ENCODE peak calls at places on chromosomes 2 and 18, in eight cellular contexts. J is bronchial epithelial cell, C is fibroblast of the aortic adventitia, M is fibroblast of mammary gland, K is B cell, Y is stomach, U is adrenal gland, Z is choroid plexus epithelial cell. L is an unnamed sample.

GRCh38 chr2:20524412-20525040 is 77.7 kb downstream of the RHOB start:
- DNase-seq in C (no peak), Z (no peak), K (peak; percentile 69), Y (no peak), J (no peak), M (peak; percentile 39), U (peak; percentile 77), L (no peak)

GRCh38 chr18:48915621-48916425 is 34.9 kb downstream of the SMAD7 start:
- DNase-seq in Z (no peak), M (no peak), J (no peak), Y (no peak), U (no peak), C (peak; percentile 66), K (no peak), L (no peak)

GRCh38 chr18:47756364-47757016 is 174.0 kb downstream of the SMAD2 start:
- DNase-seq in Z (peak; percentile 73), U (peak; percentile 71), Y (peak; percentile 74), M (peak; percentile 42), K (peak; percentile 53), J (peak; percentile 41), C (peak; percentile 44), L (peak; percentile 56)

GRCh38 chr18:36130039-36130831 is 536 bp downstream of the ELP2 start:
- DNase-seq in C (peak; percentile 7), J (no peak), K (no peak), Y (no peak), M (peak; percentile 26), U (no peak), Z (peak; percentile 8), L (no peak)

GRCh38 chr2:130760754-130761751 is 5.7 kb downstream of the AMER3 start:
- DNase-seq in U (no peak), J (no peak), Z (no peak), M (no peak), C (no peak), Y (no peak), K (no peak), L (no peak)

GRCh38 chr18:63444567-63444966 is 22.3 kb upstream of the VPS4B start:
- DNase-seq in M (peak; percentile 98), U (no peak), C (peak; percentile 79), K (peak; percentile 61), Z (peak; percentile 78), Y (no peak), J (peak; percentile 99), L (peak; percentile 95)

GRCh38 chr2:9162841-9163240 is 43.8 kb upstream of the ASAP2 start:
- DNase-seq in Y (no peak), C (no peak), M (no peak), Z (no peak), U (no peak), K (no peak), J (peak; percentile 46), L (no peak)

GRCh38 chr18:69088971-69089370 is 291.1 kb downstream of the CCDC102B start:
- DNase-seq in J (no peak), K (no peak), Z (no peak), M (no peak), U (no peak), Y (no peak), C (no peak), L (no peak)

GRCh38 chr2:64049633-64050220 is 30.5 kb upstream of the VPS54 start:
- DNase-seq in M (peak; percentile 74), J (peak; percentile 70), C (peak; percentile 82), Z (peak; percentile 83), U (peak; percentile 48), K (peak; percentile 83), Y (peak; percentile 61), L (peak; percentile 85)

GRCh38 chr2:85255813-85256581 is 71.8 kb downstream of the TGOLN2 start:
- DNase-seq in J (peak; percentile 71), Z (peak; percentile 47), C (peak; percentile 66), M (no peak), K (no peak), U (no peak), Y (no peak), L (no peak)

GRCh38 chr2:84884396-84884795 is 3.5 kb upstream of the TRABD2A start:
- DNase-seq in C (peak; percentile 31), Z (peak; percentile 61), J (no peak), U (no peak), Y (no peak), K (no peak), M (no peak), L (no peak)

GRCh38 chr2:181281206-181281832 is 175.9 kb upstream of the ITGA4 start:
- DNase-seq in K (no peak), J (no peak), U (no peak), Z (no peak), M (no peak), C (no peak), Y (no peak), L (no peak)

GRCh38 chr2:9678554-9678953 is 47.8 kb upstream of the YWHAQ start:
- DNase-seq in M (no peak), C (no peak), U (no peak), J (no peak), Y (no peak), Z (no peak), K (no peak), L (no peak)

GRCh38 chr2:134075204-134075603 is 178.7 kb upstream of the MGAT5 start:
- DNase-seq in Y (no peak), M (no peak), C (no peak), J (no peak), Z (no peak), K (no peak), U (no peak), L (no peak)

DNA sequence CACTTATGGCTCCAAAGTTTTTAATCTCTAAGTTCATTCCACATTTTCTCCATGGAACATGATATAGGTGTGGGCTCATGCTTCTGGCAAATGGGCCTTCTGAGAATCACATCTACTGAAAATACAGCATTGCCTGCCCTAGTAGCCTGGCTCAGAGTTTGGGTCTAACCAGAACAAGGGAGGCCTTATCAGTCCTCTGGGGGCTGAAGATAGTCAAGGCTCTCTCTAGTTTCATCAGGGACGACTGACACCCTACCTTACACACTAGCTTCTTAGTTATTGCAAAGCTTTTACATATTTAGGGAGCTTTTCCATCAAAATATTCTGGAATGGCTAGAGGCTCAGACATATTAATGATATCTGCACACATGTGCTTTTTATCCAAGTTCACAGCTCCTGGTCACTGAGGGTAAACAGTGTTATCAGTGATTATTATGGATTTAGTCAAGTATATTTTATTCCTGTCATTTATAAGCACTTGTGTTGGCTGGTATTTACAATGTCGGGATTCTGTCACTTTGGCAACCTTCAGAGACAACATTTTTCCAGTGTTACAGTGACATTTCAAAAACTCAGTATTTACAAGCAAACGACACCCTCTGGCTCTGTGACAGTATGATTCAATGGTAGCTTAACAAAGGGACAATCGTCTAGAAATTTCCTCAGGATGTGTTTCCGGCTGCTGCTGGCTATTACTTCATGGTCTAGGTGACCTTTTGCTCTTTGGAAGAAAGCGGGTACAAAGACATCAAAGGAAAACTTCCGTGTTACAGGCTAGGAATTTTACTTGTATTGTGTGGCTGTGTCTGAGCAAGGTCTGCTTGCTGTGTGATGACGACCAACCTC is 200.6 kb downstream of the TCF4 start:
- DNase-seq in M (no peak), Y (no peak), C (no peak), U (peak; percentile 26), J (no peak), Z (no peak), K (no peak), L (no peak)
- TF ChIP-seq CTCF in M (no peak), Y (no peak), C (no peak), U (no peak), J (no peak), Z (no peak), K (no peak), L (no peak)

GRCh38 chr2:126658316-126658909 is 2.5 kb downstream of the GYPC start:
- DNase-seq in K (no peak), J (no peak), M (no peak), C (no peak), U (no peak), Z (no peak), Y (no peak), L (no peak)

GRCh38 chr2:126660068-126660467 is 4.1 kb downstream of the GYPC start:
- DNase-seq in C (no peak), J (no peak), K (no peak), Y (no peak), M (no peak), Z (no peak), U (no peak), L (no peak)

GRCh38 chr2:126657636-126658315 is 1.8 kb downstream of the GYPC start:
- DNase-seq in U (peak; percentile 96), M (peak; percentile 99), J (peak; percentile 5), C (peak; percentile 99), K (peak; percentile 65), Z (peak; percentile 100), Y (peak; percentile 66), L (peak; percentile 98)

GRCh38 chr2:126657146-126657635 is 1.2 kb downstream of the GYPC start:
- DNase-seq in M (peak; percentile 96), Y (peak; percentile 42), Z (peak; percentile 97), J (no peak), C (peak; percentile 92), K (no peak), U (peak; percentile 51), L (peak; percentile 85)

DNA sequence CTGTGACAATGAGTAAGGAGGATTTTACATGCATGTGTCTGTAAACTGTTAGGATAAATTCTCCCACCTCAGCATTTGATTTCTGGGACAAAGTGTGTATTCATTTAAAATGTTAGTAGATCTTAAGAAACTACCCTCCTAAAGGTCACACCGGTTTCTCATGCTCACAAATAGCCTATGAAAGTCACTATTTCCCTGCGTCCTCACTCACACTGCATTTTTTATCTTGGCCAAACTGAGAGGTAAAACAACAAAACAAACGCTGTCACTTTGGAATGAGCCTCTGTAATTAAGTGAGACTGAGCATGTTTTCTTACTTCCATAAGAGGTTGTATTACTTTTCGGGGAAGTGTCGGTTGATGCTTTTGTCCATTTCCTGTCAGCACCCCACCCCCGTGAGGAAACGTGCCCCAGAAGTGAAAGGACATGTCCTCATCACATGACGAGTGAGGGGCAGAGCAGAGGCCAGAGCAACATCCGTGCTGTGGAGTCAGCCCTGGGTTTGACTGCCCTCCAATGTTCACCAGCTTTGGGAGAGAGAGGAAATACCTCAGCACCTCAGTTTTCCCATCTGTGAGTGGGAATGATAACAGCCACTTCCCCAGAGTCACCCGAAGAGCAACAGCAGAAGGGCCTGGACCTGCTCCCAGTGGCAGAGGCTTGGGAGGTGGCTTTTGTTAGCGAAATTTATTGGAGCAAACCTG is 3.1 kb downstream of the GYPC start:
- DNase-seq in M (peak; percentile 86), C (peak; percentile 77), U (peak; percentile 83), J (no peak), Z (peak; percentile 75), Y (peak; percentile 54), K (peak; percentile 68), L (no peak)
- TF ChIP-seq CTCF in M (no peak), C (no peak), U (no peak), J (no peak), Z (peak; percentile 24), Y (no peak), K (no peak), L (no peak)

GRCh38 chr2:96271995-96272394 is 6.0 kb downstream of the CIAO1 start:
- DNase-seq in U (no peak), Z (no peak), J (no peak), K (no peak), C (no peak), Y (no peak), M (no peak), L (no peak)
- TF ChIP-seq CTCF in U (no peak), Z (no peak), J (no peak), K (no peak), C (no peak), Y (no peak), M (no peak), L (no peak)

DNA sequence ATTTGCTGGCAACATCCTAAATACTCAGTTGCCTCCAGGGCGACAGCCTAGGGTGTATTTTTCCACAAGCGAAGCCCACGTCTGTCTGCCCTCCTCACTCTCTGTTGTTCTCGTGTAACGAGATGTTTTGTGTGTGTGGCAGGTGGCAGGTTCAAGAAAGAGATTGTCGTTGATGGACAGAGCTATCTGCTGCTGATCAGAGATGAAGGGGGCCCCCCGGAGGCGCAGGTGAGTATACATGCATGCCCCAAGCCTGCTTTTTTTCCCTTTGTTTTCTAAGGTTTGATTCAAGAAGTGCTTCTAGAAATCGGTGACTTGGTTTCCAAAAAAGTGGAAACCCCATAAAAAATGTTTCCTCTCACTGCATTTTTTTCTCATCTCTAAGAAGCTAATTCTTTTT is 247.0 kb downstream of the AGAP1 start:
- DNase-seq in K (no peak), M (no peak), Z (peak; percentile 21), J (no peak), U (no peak), C (no peak), Y (no peak), L (peak; percentile 45)
- TF ChIP-seq CTCF in K (no peak), M (peak; percentile 29), Z (peak; percentile 47), J (peak; percentile 28), U (no peak), C (peak; percentile 4), Y (no peak), L (peak; percentile 40)

L was measured in MCF 10A.